ENCODE peak calls at places on chromosome 21, in four cellular contexts. F is thoracic aorta, K is fibroblast of lung, A is DND-41. S is an unnamed sample.

GRCh38 chr21:25953659-25954058 is 216.9 kb downstream of the APP start:
- DNase-seq in F (no peak), K (no peak), A (no peak), S (no peak)

GRCh38 chr21:26515257-26515656 is 57.8 kb downstream of the CYYR1 start:
- DNase-seq in K (no peak), F (no peak), A (no peak), S (no peak)

GRCh38 chr21:22791986-22792560 is 1793.9 kb downstream of the NCAM2 start:
- DNase-seq in A (peak; percentile 37), K (peak; percentile 65), F (no peak), S (no peak)

GRCh38 chr21:40689241-40689640 is 157.7 kb downstream of the DSCAM start:
- DNase-seq in A (no peak), K (no peak), F (no peak), S (no peak)

GRCh38 chr21:29181799-29182470 is 51.5 kb downstream of the MAP3K7CL start:
- DNase-seq in F (no peak), K (peak; percentile 95), A (no peak), S (no peak)

GRCh38 chr21:43864806-43865470 is at the start of gene AGPAT3:
- DNase-seq in K (no peak), A (peak; percentile 48), F (no peak), S (peak; percentile 24)

GRCh38 chr21:15539376-15539775 is 190.4 kb upstream of the USP25 start:
- DNase-seq in F (no peak), A (no peak), K (no peak), S (no peak)

GRCh38 chr21:19565587-19565986 is 1162.0 kb upstream of the TMPRSS15 start:
- DNase-seq in K (no peak), A (no peak), F (no peak), S (no peak)

GRCh38 chr21:32710069-32710784 is 17.6 kb downstream of the SYNJ1 start:
- DNase-seq in A (no peak), K (no peak), F (no peak), S (no peak)

GRCh38 chr21:28539623-28539988 is 453.1 kb downstream of the LTN1 start:
- DNase-seq in A (no peak), F (no peak), K (no peak), S (no peak)

GRCh38 chr21:31257265-31257664 is 86.8 kb downstream of the TIAM1 start:
- DNase-seq in K (no peak), F (no peak), A (no peak), S (no peak)

GRCh38 chr21:39867198-39867650 is at the start of gene PCP4:
- DNase-seq in K (peak; percentile 9), A (peak; percentile 51), F (no peak), S (no peak)

GRCh38 chr21:14874379-14874778 is 190.4 kb downstream of the NRIP1 start:
- DNase-seq in K (no peak), A (no peak), F (no peak), S (no peak)

GRCh38 chr21:31555741-31556191 is 103.7 kb upstream of the SOD1 start:
- DNase-seq in A (no peak), F (no peak), K (no peak), S (no peak)

GRCh38 chr21:36150192-36150711 is 6.4 kb upstream of the DOP1B start:
- DNase-seq in A (peak; percentile 45), F (no peak), K (peak; percentile 58), S (no peak)

GRCh38 chr21:27244796-27245195 is 277.9 kb upstream of the ADAMTS5 start:
- DNase-seq in A (no peak), K (peak; percentile 39), F (no peak), S (no peak)

GRCh38 chr21:16071761-16072160 is 342.0 kb downstream of the USP25 start:
- DNase-seq in F (no peak), A (no peak), K (no peak), S (no peak)

GRCh38 chr21:30227633-30228404 is 11.9 kb upstream of the CLDN8 start:
- DNase-seq in A (no peak), F (no peak), K (peak; percentile 89), S (no peak)

GRCh38 chr21:36260030-36260787 is 59.8 kb upstream of the MORC3 start:
- DNase-seq in K (peak; percentile 85), A (peak; percentile 66), F (no peak), S (peak; percentile 65)

GRCh38 chr21:36441715-36442114 is 38.2 kb downstream of the CLDN14 start:
- DNase-seq in K (no peak), A (no peak), F (no peak), S (no peak)

GRCh38 chr21:33139084-33139483 is 69.1 kb downstream of the OLIG1 start:
- DNase-seq in K (no peak), A (no peak), F (no peak), S (no peak)

GRCh38 chr21:16587671-16588379 is 858.0 kb downstream of the USP25 start:
- DNase-seq in F (no peak), K (peak; percentile 94), A (no peak), S (no peak)

GRCh38 chr21:19286901-19287300 is 883.3 kb upstream of the TMPRSS15 start:
- DNase-seq in A (no peak), K (no peak), F (no peak), S (no peak)

GRCh38 chr21:41317458-41317857 is 857 bp downstream of the FAM3B start:
- DNase-seq in A (no peak), F (no peak), K (no peak), S (no peak)

GRCh38 chr21:33947451-33948095 is 32.0 kb upstream of the ATP5PO start:
- DNase-seq in K (peak; percentile 94), A (peak; percentile 90), F (peak; percentile 76), S (peak; percentile 90)

GRCh38 chr21:15894596-15894995 is 164.8 kb downstream of the USP25 start:
- DNase-seq in F (no peak), K (peak; percentile 56), A (no peak), S (no peak)

GRCh38 chr21:41362605-41363369 is 960 bp downstream of the MX2 start:
- DNase-seq in K (no peak), A (no peak), F (no peak), S (no peak)

GRCh38 chr21:30831194-30831765 is 1.7 kb upstream of the KRTAP7-1 start:
- DNase-seq in A (peak; percentile 40), F (no peak), K (no peak), S (peak; percentile 52)

GRCh38 chr21:44013380-44014088 is 1.4 kb downstream of the TRAPPC10 start:
- DNase-seq in K (no peak), A (peak; percentile 53), F (no peak), S (no peak)

GRCh38 chr21:36422279-36423098 is 37.3 kb downstream of the CHAF1B start:
- DNase-seq in A (peak; percentile 54), K (peak; percentile 63), F (no peak), S (no peak)

GRCh38 chr21:30408782-30409494 is 13.1 kb downstream of the KRTAP13-1 start:
- DNase-seq in F (no peak), K (peak; percentile 5), A (peak; percentile 13), S (no peak)

GRCh38 chr21:33968998-33969353 is 53.4 kb upstream of the ATP5PO start:
- DNase-seq in F (no peak), K (no peak), A (no peak), S (no peak)

GRCh38 chr21:42456457-42456856 is 39.6 kb downstream of the RSPH1 start:
- DNase-seq in K (no peak), A (peak; percentile 51), F (no peak), S (no peak)
- H3K4me1 ChIP-seq in K (no peaks in the 10 kb centered on the region), A (peaks cover 53% of the 10 kb centered on the region), F (no peaks in the 10 kb centered on the region), S (peaks cover 35% of the 10 kb centered on the region)

GRCh38 chr21:46195595-46196195 is 11.4 kb upstream of the SPATC1L start:
- DNase-seq in K (no peak), F (no peak), A (no peak), S (no peak)

GRCh38 chr21:46191257-46191685 is 7.0 kb upstream of the SPATC1L start:
- DNase-seq in F (no peak), K (peak; percentile 88), A (no peak), S (no peak)

GRCh38 chr21:46194374-46195334 is 10.4 kb upstream of the SPATC1L start:
- DNase-seq in A (no peak), F (no peak), K (no peak), S (peak; percentile 16)

GRCh38 chr21:46191686-46192575 is 7.7 kb upstream of the SPATC1L start:
- DNase-seq in K (no peak), F (no peak), A (no peak), S (peak; percentile 38)

GRCh38 chr21:46193829-46194373 is 9.6 kb upstream of the SPATC1L start:
- DNase-seq in F (no peak), A (no peak), K (no peak), S (no peak)
- H3K4me3 ChIP-seq in F (no peak overlapping the region), A (no peak overlapping the region), K (no peak overlapping the region), S (no peak overlapping the region)

GRCh38 chr21:35015435-35016024 is 33.6 kb downstream of the RUNX1 start:
- DNase-seq in A (no peak), F (no peak), K (no peak), S (no peak)

GRCh38 chr21:35016071-35016470 is 33.0 kb downstream of the RUNX1 start:
- DNase-seq in A (no peak), K (no peak), F (no peak), S (no peak)

GRCh38 chr21:35017256-35017655 is 31.8 kb downstream of the RUNX1 start:
- DNase-seq in K (no peak), F (no peak), A (no peak), S (no peak)

GRCh38 chr21:35016517-35017188 is 32.4 kb downstream of the RUNX1 start:
- DNase-seq in K (no peak), F (no peak), A (no peak), S (no peak)

GRCh38 chr21:35014302-35015044 is 34.6 kb downstream of the RUNX1 start:
- DNase-seq in K (no peak), A (no peak), F (no peak), S (no peak)
- H3K4me1 ChIP-seq in K (no peaks in the 10 kb centered on the region), A (peaks cover 99% of the 10 kb centered on the region), F (no peaks in the 10 kb centered on the region), S (peaks cover 65% of the 10 kb centered on the region)

GRCh38 chr21:18023099-18023498 is 203.9 kb upstream of the C21orf91 start:
- DNase-seq in K (no peak), A (no peak), F (no peak), S (no peak)
- H3K4me3 ChIP-seq in K (no peak overlapping the region), A (no peak overlapping the region), F (no peak overlapping the region), S (no peak overlapping the region)

GRCh38 chr21:38768385-38769071 is 37.2 kb upstream of the ETS2 start:
- DNase-seq in F (peak; percentile 37), K (peak; percentile 99), A (peak; percentile 44), S (no peak)

GRCh38 chr21:38771536-38771935 is 34.2 kb upstream of the ETS2 start:
- DNase-seq in K (no peak), F (no peak), A (no peak), S (no peak)

GRCh38 chr21:38770660-38771059 is 35.1 kb upstream of the ETS2 start:
- DNase-seq in A (no peak), F (no peak), K (no peak), S (no peak)

GRCh38 chr21:38766987-38767722 is 38.6 kb upstream of the ETS2 start:
- DNase-seq in A (peak; percentile 81), F (no peak), K (no peak), S (peak; percentile 25)

GRCh38 chr21:38769253-38769780 is 36.4 kb upstream of the ETS2 start:
- DNase-seq in A (no peak), K (peak; percentile 84), F (no peak), S (no peak)
- H3K4me1 ChIP-seq in A (peaks cover 24% of the 10 kb centered on the region), K (peaks cover 30% of the 10 kb centered on the region), F (peaks cover 14% of the 10 kb centered on the region), S (peaks cover 27% of the 10 kb centered on the region)